ENCODE peak calls at places on chromosomes 6 and 20, in ten cellular contexts. F, J, Q, T, Z, K, Y, U, V and M are unnamed samples.

GRCh38 chr20:23350855-23351838 is 556 bp downstream of the NXT1 start:
- DNase-seq in U (peak), Q (peak), Z (peak), Y (peak), V (peak), T (peak), K (peak), F (peak), J (peak), M (peak)

GRCh38 chr6:96836579-96837137 is 619 bp downstream of the GPR63 start:
- DNase-seq in Q (peak), U (peak), K (no peak), Z (peak), T (no peak), Y (no peak), J (no peak), V (no peak), F (no peak), M (peak)

GRCh38 chr20:4181956-4182945 is 166.9 kb upstream of the RNF24 start:
- DNase-seq in K (no peak), Y (no peak), U (no peak), V (no peak), Q (no peak), Z (no peak), F (no peak), J (no peak), T (no peak), M (no peak)

GRCh38 chr20:8693709-8694108 is 375.2 kb upstream of the PLCB4 start:
- DNase-seq in V (no peak), F (peak), K (peak), Q (peak), T (no peak), U (peak), Z (peak), Y (no peak), J (no peak), M (no peak)

GRCh38 chr6:169251371-169251802 is 2.3 kb downstream of the THBS2 start:
- DNase-seq in Y (no peak), K (no peak), Q (peak), J (no peak), Z (no peak), V (no peak), F (no peak), T (no peak), U (no peak), M (no peak)

GRCh38 chr6:135600931-135601330 is 103.4 kb upstream of the AHI1 start:
- DNase-seq in U (no peak), F (no peak), Z (peak), V (no peak), J (no peak), K (no peak), Q (no peak), Y (no peak), T (no peak), M (no peak)

GRCh38 chr6:78347191-78347916 is 520.0 kb upstream of the IRAK1BP1 start:
- DNase-seq in Q (no peak), V (no peak), U (peak), Z (no peak), Y (no peak), T (no peak), K (no peak), F (no peak), J (no peak), M (no peak)

GRCh38 chr6:22413681-22414305 is 117.0 kb upstream of the PRL start:
- DNase-seq in Q (no peak), U (peak), V (no peak), F (no peak), Y (no peak), K (no peak), J (no peak), Z (peak), T (no peak), M (no peak)

GRCh38 chr6:32819729-32820128 is 2.9 kb upstream of the HLA-DOB start:
- DNase-seq in F (peak), Q (peak), J (peak), U (peak), V (no peak), Z (peak), T (no peak), Y (no peak), K (peak), M (peak)

GRCh38 chr20:6560978-6561377 is 206.5 kb upstream of the BMP2 start:
- DNase-seq in K (no peak), Z (no peak), Q (no peak), Y (no peak), U (no peak), J (no peak), T (no peak), V (no peak), F (no peak), M (no peak)

GRCh38 chr6:118918326-118918725 is 16.6 kb downstream of the MCM9 start:
- DNase-seq in U (no peak), J (no peak), F (no peak), V (no peak), Q (no peak), Y (no peak), K (no peak), T (no peak), Z (no peak), M (no peak)

GRCh38 chr6:24524801-24525200 is 30.0 kb downstream of the ALDH5A1 start:
- DNase-seq in F (peak), T (peak), K (peak), Y (peak), V (no peak), U (peak), Q (peak), Z (peak), J (no peak), M (peak)